ENCODE peak calls at places on chromosomes 4 and X, in four cellular contexts. P is GM12865; G is activated T-cell treated with anti-CD3 and anti-CD28 coated beads, Interleukin-2, amount 50 U/mL, for 72 hours; V is MCF 10A. A is an unnamed sample.

GRCh38 chr4:22986262-22986661 is 293.5 kb downstream of the GBA3 start:
- DNase-seq in P (no peak), V (no peak), G (no peak), A (no peak)

GRCh38 chr4:99723555-99724450 is 66.2 kb upstream of the C4orf54 start:
- DNase-seq in G (peak), P (no peak), V (peak), A (peak)

GRCh38 chr4:2732526-2732925 is 23.6 kb downstream of the TNIP2 start:
- DNase-seq in G (no peak), P (no peak), V (no peak), A (no peak)

GRCh38 chr4:65737672-65738071 is 67.4 kb upstream of the EPHA5 start:
- DNase-seq in P (no peak), V (no peak), G (no peak), A (no peak)

GRCh38 chr4:146960634-146961033 is 15.0 kb upstream of the TTC29 start:
- DNase-seq in G (no peak), P (peak), V (no peak), A (no peak)

GRCh38 chr4:67087897-67088296 is 457.4 kb downstream of the CENPC start:
- DNase-seq in P (peak), G (peak), V (peak), A (peak)

GRCh38 chrX:131917588-131917987 is 105.5 kb upstream of the STK26 start:
- DNase-seq in G (no peak), V (no peak), P (no peak), A (no peak)

GRCh38 chr4:109155682-109156243 is 146.7 kb downstream of the COL25A1 start:
- DNase-seq in P (no peak), V (peak), G (no peak), A (peak)

GRCh38 chrX:107628662-107629532 is 587 bp downstream of the PRPS1 start:
- DNase-seq in P (peak), G (peak), V (peak), A (peak)

GRCh38 chr4:51885371-51885770 is 42.4 kb downstream of the DCUN1D4 start:
- DNase-seq in P (peak), V (peak), G (no peak), A (peak)

GRCh38 chrX:96688789-96689188 is 4.1 kb downstream of the DIAPH2 start:
- DNase-seq in G (no peak), P (no peak), V (no peak), A (no peak)

GRCh38 chr4:18689308-18689915 is 667.9 kb upstream of the LCORL start:
- DNase-seq in V (peak), G (peak), P (peak), A (peak)

GRCh38 chrX:68942141-68942540 is 113.3 kb downstream of the EFNB1 start:
- DNase-seq in G (no peak), P (no peak), V (no peak), A (no peak)

GRCh38 chr4:3302164-3302785 is 9.5 kb downstream of the RGS12 start:
- DNase-seq in G (peak), V (no peak), P (peak), A (no peak)

GRCh38 chr4:175280153-175280552 is 362.0 kb downstream of the ADAM29 start:
- DNase-seq in V (no peak), G (no peak), P (no peak), A (no peak)

A was measured in bronchial epithelial cell.